ENCODE peak calls at places on chromosomes 6 and 20, in seven cellular contexts. One of them, this sample, is unnamed.

GRCh38 chr6:157606516-157606915 is 216.5 kb upstream of the SNX9 start:
- DNase-seq in activated CD4-positive, alpha-beta T cell treated with anti-CD3 and anti-CD28 coated beads for 1 hour: no peak
- DNase-seq in fibroblast of mammary gland: no peak
- DNase-seq in NCI-H345: no peak
- DNase-seq in astrocyte: no peak
- DNase-seq in AG09309: no peak
- DNase-seq in AG10803: no peak
- DNase-seq in this sample: no peak

GRCh38 chr6:135183532-135184440 is 2.7 kb downstream of the MYB start:
- DNase-seq in activated CD4-positive, alpha-beta T cell treated with anti-CD3 and anti-CD28 coated beads for 1 hour: peak
- DNase-seq in fibroblast of mammary gland: peak
- DNase-seq in NCI-H345: peak
- DNase-seq in astrocyte: peak
- DNase-seq in AG09309: no peak
- DNase-seq in AG10803: no peak
- DNase-seq in this sample: peak

GRCh38 chr6:72206606-72207005 is 320.3 kb downstream of the RIMS1 start:
- DNase-seq in activated CD4-positive, alpha-beta T cell treated with anti-CD3 and anti-CD28 coated beads for 1 hour: no peak
- DNase-seq in fibroblast of mammary gland: no peak
- DNase-seq in NCI-H345: no peak
- DNase-seq in astrocyte: no peak
- DNase-seq in AG09309: no peak
- DNase-seq in AG10803: no peak
- DNase-seq in this sample: no peak

GRCh38 chr6:149060300-149060984 is 257.1 kb upstream of the TAB2 start:
- DNase-seq in activated CD4-positive, alpha-beta T cell treated with anti-CD3 and anti-CD28 coated beads for 1 hour: peak
- DNase-seq in fibroblast of mammary gland: no peak
- DNase-seq in NCI-H345: peak
- DNase-seq in astrocyte: no peak
- DNase-seq in AG09309: no peak
- DNase-seq in AG10803: no peak
- DNase-seq in this sample: peak

GRCh38 chr20:45971425-45971674 is 653 bp downstream of the ZNF335 start:
- DNase-seq in activated CD4-positive, alpha-beta T cell treated with anti-CD3 and anti-CD28 coated beads for 1 hour: no peak
- DNase-seq in fibroblast of mammary gland: no peak
- DNase-seq in NCI-H345: no peak
- DNase-seq in astrocyte: no peak
- DNase-seq in AG09309: no peak
- DNase-seq in AG10803: no peak
- DNase-seq in this sample: no peak

GRCh38 chr20:13739726-13740649 is 44.7 kb downstream of the ESF1 start:
- DNase-seq in activated CD4-positive, alpha-beta T cell treated with anti-CD3 and anti-CD28 coated beads for 1 hour: no peak
- DNase-seq in fibroblast of mammary gland: no peak
- DNase-seq in NCI-H345: no peak
- DNase-seq in astrocyte: no peak
- DNase-seq in AG09309: no peak
- DNase-seq in AG10803: peak
- DNase-seq in this sample: no peak

GRCh38 chr20:41169184-41169690 is 31.9 kb downstream of the PLCG1 start:
- DNase-seq in activated CD4-positive, alpha-beta T cell treated with anti-CD3 and anti-CD28 coated beads for 1 hour: no peak
- DNase-seq in fibroblast of mammary gland: no peak
- DNase-seq in NCI-H345: no peak
- DNase-seq in astrocyte: no peak
- DNase-seq in AG09309: no peak
- DNase-seq in AG10803: no peak
- DNase-seq in this sample: no peak

GRCh38 chr6:139135578-139136545 is 982 bp downstream of the HECA start:
- DNase-seq in activated CD4-positive, alpha-beta T cell treated with anti-CD3 and anti-CD28 coated beads for 1 hour: peak
- DNase-seq in fibroblast of mammary gland: no peak
- DNase-seq in NCI-H345: peak
- DNase-seq in astrocyte: no peak
- DNase-seq in AG09309: no peak
- DNase-seq in AG10803: no peak
- DNase-seq in this sample: no peak

GRCh38 chr20:49297605-49298530 is 20.0 kb upstream of the ZNFX1 start:
- DNase-seq in activated CD4-positive, alpha-beta T cell treated with anti-CD3 and anti-CD28 coated beads for 1 hour: no peak
- DNase-seq in fibroblast of mammary gland: no peak
- DNase-seq in NCI-H345: no peak
- DNase-seq in astrocyte: no peak
- DNase-seq in AG09309: no peak
- DNase-seq in AG10803: no peak
- DNase-seq in this sample: peak

GRCh38 chr6:142886431-142887170 is 58.4 kb downstream of the HIVEP2 start:
- DNase-seq in activated CD4-positive, alpha-beta T cell treated with anti-CD3 and anti-CD28 coated beads for 1 hour: no peak
- DNase-seq in fibroblast of mammary gland: peak
- DNase-seq in NCI-H345: peak
- DNase-seq in astrocyte: peak
- DNase-seq in AG09309: no peak
- DNase-seq in AG10803: peak
- DNase-seq in this sample: peak

GRCh38 chr6:165729307-165729936 is 66.4 kb upstream of the PDE10A start:
- DNase-seq in activated CD4-positive, alpha-beta T cell treated with anti-CD3 and anti-CD28 coated beads for 1 hour: no peak
- DNase-seq in fibroblast of mammary gland: peak
- DNase-seq in NCI-H345: no peak
- DNase-seq in astrocyte: no peak
- DNase-seq in AG09309: no peak
- DNase-seq in AG10803: no peak
- DNase-seq in this sample: peak

This sample was measured in DMS153.